ENCODE peak calls at places on chromosomes 12 and 14, in four cellular contexts. One of them, this sample, is unnamed.

GRCh38 chr12:69948874-69949273 is 123.8 kb downstream of the MYRFL start:
- DNase-seq in MM.1S: no peak
- DNase-seq in SK-N-SH: no peak
- DNase-seq in Karpas-422: no peak
- DNase-seq in this sample: no peak

GRCh38 chr14:91354221-91354916 is 63.3 kb downstream of the CCDC88C start:
- DNase-seq in SK-N-SH: no peak
- DNase-seq in MM.1S: peak
- DNase-seq in Karpas-422: no peak
- DNase-seq in this sample: peak

GRCh38 chr12:40837891-40838424 is 145.7 kb downstream of the CNTN1 start:
- DNase-seq in Karpas-422: no peak
- DNase-seq in SK-N-SH: no peak
- DNase-seq in MM.1S: no peak
- DNase-seq in this sample: no peak

GRCh38 chr12:2083008-2083407 is 30.2 kb downstream of the CACNA1C start:
- DNase-seq in Karpas-422: no peak
- DNase-seq in SK-N-SH: no peak
- DNase-seq in MM.1S: no peak
- DNase-seq in this sample: no peak

GRCh38 chr12:13534645-13535398 is 338.3 kb downstream of the EMP1 start:
- DNase-seq in SK-N-SH: peak
- DNase-seq in MM.1S: peak
- DNase-seq in Karpas-422: peak
- DNase-seq in this sample: peak

GRCh38 chr14:92575773-92576303 is 62.3 kb downstream of the RIN3 start:
- DNase-seq in SK-N-SH: no peak
- DNase-seq in MM.1S: no peak
- DNase-seq in Karpas-422: no peak
- DNase-seq in this sample: no peak

GRCh38 chr12:40154381-40154780 is 48.5 kb upstream of the SLC2A13 start:
- DNase-seq in SK-N-SH: no peak
- DNase-seq in MM.1S: no peak
- DNase-seq in Karpas-422: no peak
- DNase-seq in this sample: no peak

GRCh38 chr12:68180792-68181744 is 21.5 kb upstream of the IFNG start:
- DNase-seq in SK-N-SH: no peak
- DNase-seq in MM.1S: no peak
- DNase-seq in Karpas-422: no peak
- DNase-seq in this sample: peak

GRCh38 chr12:124509676-124510300 is 57.6 kb downstream of the NCOR2 start:
- DNase-seq in SK-N-SH: peak
- DNase-seq in MM.1S: no peak
- DNase-seq in Karpas-422: no peak
- DNase-seq in this sample: no peak

DNA sequence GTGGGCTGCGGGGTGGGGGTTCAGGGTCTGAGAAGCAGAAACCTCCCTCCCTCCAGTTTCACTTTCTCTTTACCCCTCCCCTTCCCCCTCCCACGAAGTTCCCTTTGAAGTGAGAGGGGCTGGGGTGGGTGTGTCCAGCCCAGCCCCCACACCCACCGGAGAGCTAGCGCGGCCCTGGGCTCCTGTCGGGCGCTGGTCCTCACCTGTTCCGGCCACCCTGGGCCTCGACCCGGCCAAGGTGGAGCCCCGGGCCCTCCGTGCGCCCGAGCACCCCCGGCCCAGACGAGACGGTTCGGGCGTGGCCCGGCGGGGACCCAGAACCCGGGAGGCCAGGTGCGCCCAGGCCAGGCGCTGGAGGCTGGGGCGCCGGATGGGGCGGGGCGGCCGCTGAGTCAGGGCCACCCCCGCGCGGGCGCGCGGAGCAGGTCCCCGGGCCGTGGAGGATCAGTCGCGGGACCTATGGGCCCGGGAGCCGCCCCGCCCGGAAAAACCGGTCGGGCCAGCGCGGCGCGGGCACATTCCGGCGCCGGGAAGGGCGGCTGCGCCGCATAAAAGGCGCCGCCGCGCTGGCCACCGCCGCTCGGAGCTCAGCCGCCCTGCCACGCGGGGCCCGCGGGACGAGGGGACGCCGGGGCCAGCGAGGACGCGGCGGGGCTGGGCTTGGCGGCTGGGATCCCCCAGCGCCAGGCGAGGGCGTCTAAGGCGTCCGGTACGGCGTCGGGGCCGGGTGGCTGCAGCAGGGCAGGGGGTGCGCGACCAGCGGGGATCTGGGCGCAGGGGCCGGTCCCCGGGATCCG is 21.6 kb upstream of the KIF26A start:
- DNase-seq in Karpas-422: no peak
- DNase-seq in SK-N-SH: no peak
- DNase-seq in MM.1S: no peak
- DNase-seq in this sample: no peak
- H2AFZ ChIP-seq in Karpas-422: no peak
- H2AFZ ChIP-seq in SK-N-SH: no peak
- H2AFZ ChIP-seq in MM.1S: no peak
- H2AFZ ChIP-seq in this sample: no peak

GRCh38 chr12:11461433-11461832 is 66.1 kb upstream of the PRB2 start:
- DNase-seq in MM.1S: no peak
- DNase-seq in Karpas-422: no peak
- DNase-seq in SK-N-SH: no peak
- DNase-seq in this sample: no peak
- H3K27ac ChIP-seq in MM.1S: no peak
- H3K27ac ChIP-seq in Karpas-422: no peak
- H3K27ac ChIP-seq in SK-N-SH: no peak
- H3K27ac ChIP-seq in this sample: no peak

GRCh38 chr12:6073426-6073825 is 51.0 kb downstream of the VWF start:
- DNase-seq in MM.1S: no peak
- DNase-seq in Karpas-422: no peak
- DNase-seq in SK-N-SH: no peak
- DNase-seq in this sample: no peak

GRCh38 chr12:6076340-6076739 is 48.1 kb downstream of the VWF start:
- DNase-seq in SK-N-SH: no peak
- DNase-seq in Karpas-422: no peak
- DNase-seq in MM.1S: no peak
- DNase-seq in this sample: no peak

GRCh38 chr12:6074394-6074793 is 50.1 kb downstream of the VWF start:
- DNase-seq in MM.1S: peak
- DNase-seq in Karpas-422: no peak
- DNase-seq in SK-N-SH: no peak
- DNase-seq in this sample: no peak

GRCh38 chr12:6076776-6077700 is 47.4 kb downstream of the VWF start:
- DNase-seq in SK-N-SH: no peak
- DNase-seq in MM.1S: no peak
- DNase-seq in Karpas-422: no peak
- DNase-seq in this sample: no peak

GRCh38 chr12:6074979-6075585 is 49.4 kb downstream of the VWF start:
- DNase-seq in Karpas-422: no peak
- DNase-seq in MM.1S: peak
- DNase-seq in SK-N-SH: no peak
- DNase-seq in this sample: no peak
- H2AFZ ChIP-seq in Karpas-422: no peak
- H2AFZ ChIP-seq in MM.1S: peak
- H2AFZ ChIP-seq in SK-N-SH: no peak
- H2AFZ ChIP-seq in this sample: no peak

DNA sequence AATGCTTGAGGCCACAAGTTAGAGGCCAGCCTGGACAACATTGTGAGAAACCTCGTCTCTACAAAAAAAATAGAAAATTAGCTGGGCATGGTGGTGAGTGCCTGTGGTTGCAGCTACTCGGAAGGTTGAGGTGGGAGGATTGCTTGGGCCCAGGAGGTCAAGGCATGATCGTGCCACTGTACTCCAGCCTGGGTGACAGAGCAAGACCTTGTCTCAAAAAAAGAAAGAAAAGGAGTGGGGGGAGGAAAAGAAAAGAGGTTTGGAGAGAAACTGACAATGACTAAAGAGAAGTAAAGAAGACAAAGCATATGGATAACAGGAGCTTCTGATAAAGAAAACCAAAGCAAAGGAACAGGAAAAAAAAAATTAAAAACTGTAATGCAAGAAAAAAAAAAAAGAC is 37.4 kb upstream of the SELPLG start:
- DNase-seq in Karpas-422: no peak
- DNase-seq in MM.1S: no peak
- DNase-seq in SK-N-SH: no peak
- DNase-seq in this sample: no peak
- H3K27ac ChIP-seq in Karpas-422: no peak
- H3K27ac ChIP-seq in MM.1S: no peak
- H3K27ac ChIP-seq in SK-N-SH: no peak
- H3K27ac ChIP-seq in this sample: no peak

GRCh38 chr14:72906879-72907278 is 13.0 kb upstream of the DPF3 start:
- DNase-seq in MM.1S: no peak
- DNase-seq in SK-N-SH: no peak
- DNase-seq in Karpas-422: peak
- DNase-seq in this sample: no peak

GRCh38 chr14:72904218-72904617 is 10.3 kb upstream of the DPF3 start:
- DNase-seq in Karpas-422: no peak
- DNase-seq in SK-N-SH: no peak
- DNase-seq in MM.1S: no peak
- DNase-seq in this sample: no peak

GRCh38 chr14:72906316-72906715 is 12.4 kb upstream of the DPF3 start:
- DNase-seq in MM.1S: no peak
- DNase-seq in SK-N-SH: no peak
- DNase-seq in Karpas-422: no peak
- DNase-seq in this sample: no peak

GRCh38 chr14:72903707-72904106 is 9.8 kb upstream of the DPF3 start:
- DNase-seq in Karpas-422: no peak
- DNase-seq in SK-N-SH: no peak
- DNase-seq in MM.1S: no peak
- DNase-seq in this sample: no peak

DNA sequence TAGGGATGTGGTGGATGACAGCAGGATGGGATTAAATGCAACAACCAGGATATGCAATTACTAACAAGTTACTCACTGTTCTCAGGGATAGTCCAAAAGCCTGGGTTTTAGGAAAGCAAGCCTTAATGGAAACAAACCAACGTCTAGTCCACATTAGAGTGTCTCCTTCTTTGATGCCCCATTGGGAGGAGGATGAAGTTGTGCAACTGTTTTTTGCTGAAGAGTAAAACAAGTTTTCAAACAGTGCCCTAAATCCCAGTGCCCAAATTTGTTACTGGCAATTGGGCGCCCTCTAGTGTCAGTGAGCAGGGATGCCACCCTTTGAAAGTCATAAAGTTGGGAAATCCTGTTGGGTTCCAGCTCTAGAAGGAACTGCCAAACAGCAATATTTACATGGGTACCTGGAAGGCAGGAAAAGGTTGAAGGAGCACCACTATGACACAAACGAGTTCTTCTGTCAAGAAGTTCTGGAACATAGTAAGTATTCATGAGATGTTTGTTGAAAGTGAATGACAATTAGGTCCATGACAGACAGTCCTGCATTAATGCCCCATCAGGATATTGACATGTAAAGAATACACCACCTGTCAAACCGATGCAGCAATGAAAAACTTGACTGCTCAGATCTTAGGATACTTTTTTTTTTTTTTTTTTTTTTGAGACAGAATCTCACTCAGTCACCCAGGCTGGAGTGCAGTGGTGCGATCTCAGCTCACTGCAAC is 11.1 kb upstream of the DPF3 start:
- DNase-seq in SK-N-SH: peak
- DNase-seq in MM.1S: peak
- DNase-seq in Karpas-422: peak
- DNase-seq in this sample: peak
- H2AFZ ChIP-seq in SK-N-SH: no peak
- H2AFZ ChIP-seq in MM.1S: no peak
- H2AFZ ChIP-seq in Karpas-422: no peak
- H2AFZ ChIP-seq in this sample: no peak

DNA sequence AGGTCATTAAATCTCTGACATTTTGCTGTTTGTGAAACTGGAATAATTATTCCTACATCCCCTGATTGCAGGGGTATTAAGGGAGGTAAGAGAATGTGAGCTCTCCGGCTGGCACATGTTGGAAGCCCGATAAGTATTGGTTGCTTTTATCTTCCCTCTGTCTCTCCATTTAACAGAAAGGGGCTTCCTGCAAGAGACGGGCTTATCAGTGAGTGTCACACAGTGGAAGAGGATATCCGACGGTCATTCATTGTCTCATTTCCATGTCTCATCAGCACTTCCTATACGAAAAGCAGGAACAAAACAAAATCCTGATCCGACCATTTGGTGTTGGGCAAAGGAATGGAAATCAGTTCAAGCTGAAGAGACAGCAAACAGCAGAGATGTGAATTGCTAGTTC is 10.7 kb downstream of the DYRK4 start:
- DNase-seq in MM.1S: no peak
- DNase-seq in Karpas-422: no peak
- DNase-seq in SK-N-SH: no peak
- DNase-seq in this sample: no peak
- H3K27ac ChIP-seq in MM.1S: no peak
- H3K27ac ChIP-seq in Karpas-422: no peak
- H3K27ac ChIP-seq in SK-N-SH: no peak
- H3K27ac ChIP-seq in this sample: no peak

This sample was measured in OCI-LY7.